ENCODE peak calls at places on chromosome 7, in nine cellular contexts. A is right atrium auricular region; Z is stimulated activated CD8-positive, alpha-beta memory T cell treated with anti-CD3 and anti-CD28 coated beads, Interleukin-12 subunit alpha, Interleukin-12 subunit beta, amount 100 ng/mL, for 4 hours; Y is GM23248; P is activated T-helper 1 cell treated with anti-CD3 and anti-CD28 coated beads, Interleukin-12 subunit alpha, Interleukin-12 subunit beta, Interleukin-2, Interleukin-4 antibody, amounts not matched to agents 30 ng/mL and 10 ng/mL and 1 ng/mL, durations not matched to agents 14 hours and 24 hours and 36 hours; I is activated naive CD8-positive, alpha-beta T cell treated with anti-CD3 and anti-CD28 coated beads, Interleukin-2, amount 50 U/mL, for 24 hours; B is posterior vena cava; G is WTC11; J is mesendoderm. D is an unnamed sample.
A peak's percentile ranks its signal among the peaks of the same experiment; 100 is the strongest.

GRCh38 chr7:115585015-115585655 is 445.4 kb downstream of the TFEC start:
- DNase-seq in I (no peak), P (no peak), J (peak; percentile 11), Z (no peak), Y (no peak), B (no peak), A (no peak), G (no peak), D (peak; percentile 31)

GRCh38 chr7:116588641-116589594 is 64.1 kb downstream of the CAV1 start:
- DNase-seq in P (no peak), I (no peak), Y (peak; percentile 70), J (peak; percentile 60), B (no peak), A (no peak), G (no peak), Z (no peak), D (peak; percentile 60)

GRCh38 chr7:88693131-88693530 is 66.4 kb upstream of the ZNF804B start:
- DNase-seq in G (no peak), Y (no peak), P (no peak), A (no peak), Z (no peak), J (no peak), B (no peak), I (no peak), D (no peak)

GRCh38 chr7:120156476-120156875 is 116.5 kb upstream of the KCND2 start:
- DNase-seq in I (no peak), J (no peak), B (no peak), G (no peak), A (no peak), P (no peak), Y (no peak), Z (no peak), D (no peak)

GRCh38 chr7:112994666-112995065 is 92.0 kb downstream of the GPR85 start:
- DNase-seq in P (no peak), Y (peak; percentile 85), J (no peak), A (no peak), Z (no peak), G (no peak), B (no peak), I (no peak), D (no peak)

GRCh38 chr7:378551-379455 is 88.8 kb downstream of the FOXL3 start:
- DNase-seq in B (peak; percentile 72), Z (no peak), I (peak; percentile 3), A (no peak), J (no peak), Y (peak; percentile 7), G (peak; percentile 15), P (no peak), D (no peak)

GRCh38 chr7:88184848-88185304 is 35.0 kb downstream of the SRI start:
- DNase-seq in A (no peak), J (peak; percentile 10), G (no peak), B (no peak), I (no peak), P (no peak), Z (no peak), Y (peak; percentile 78), D (no peak)

GRCh38 chr7:149414745-149415390 is 46.0 kb downstream of the ZNF777 start:
- DNase-seq in I (peak; percentile 53), Z (no peak), Y (peak; percentile 55), P (peak; percentile 14), B (peak; percentile 85), G (peak; percentile 95), J (peak; percentile 100), A (peak; percentile 84), D (no peak)

GRCh38 chr7:100171087-100171681 is 2.8 kb upstream of the GAL3ST4 start:
- DNase-seq in Z (no peak), A (no peak), I (no peak), G (peak; percentile 80), P (no peak), B (peak; percentile 81), Y (peak; percentile 33), J (peak; percentile 34), D (peak; percentile 20)

GRCh38 chr7:24728503-24729364 is 28.5 kb downstream of the GSDME start:
- DNase-seq in G (no peak), A (peak; percentile 60), Z (no peak), P (peak; percentile 20), Y (peak; percentile 65), J (no peak), B (no peak), I (peak; percentile 26), D (no peak)

GRCh38 chr7:133699390-133699789 is 427.8 kb upstream of the LRGUK start:
- DNase-seq in J (no peak), Z (no peak), G (no peak), A (no peak), I (no peak), P (no peak), B (no peak), Y (no peak), D (no peak)

GRCh38 chr7:23055582-23056178 is 41.8 kb upstream of the HYCC1 start:
- DNase-seq in I (peak; percentile 53), Z (no peak), A (no peak), J (peak; percentile 73), Y (peak; percentile 71), B (no peak), P (peak; percentile 43), G (peak; percentile 50), D (peak; percentile 45)

GRCh38 chr7:26284995-26285632 is 6.5 kb upstream of the SNX10 start:
- DNase-seq in Y (no peak), J (peak; percentile 25), B (no peak), G (no peak), A (no peak), I (no peak), P (no peak), Z (no peak), D (peak; percentile 7)

GRCh38 chr7:108348913-108349312 is 107.3 kb downstream of the NRCAM start:
- DNase-seq in G (no peak), I (no peak), Y (peak; percentile 83), J (no peak), Z (no peak), P (no peak), B (no peak), A (no peak), D (no peak)

GRCh38 chr7:108146070-108146842 is 16.1 kb upstream of the LAMB4 start:
- DNase-seq in G (peak; percentile 71), J (peak; percentile 87), Z (no peak), P (peak; percentile 32), Y (peak; percentile 86), I (peak; percentile 62), B (no peak), A (peak; percentile 66), D (peak; percentile 72)

GRCh38 chr7:149072438-149072775 is 18.1 kb downstream of the ZNF786 start:
- DNase-seq in A (no peak), J (no peak), I (no peak), B (no peak), P (no peak), Y (no peak), G (no peak), Z (no peak), D (no peak)

GRCh38 chr7:96388166-96388565 is 66.3 kb upstream of the SLC25A13 start:
- DNase-seq in B (no peak), Y (peak; percentile 86), J (no peak), G (no peak), I (no peak), P (no peak), A (no peak), Z (no peak), D (no peak)

GRCh38 chr7:158309844-158310763 is 277.5 kb downstream of the PTPRN2 start:
- DNase-seq in A (peak; percentile 28), P (no peak), J (no peak), Y (no peak), I (no peak), Z (no peak), G (no peak), B (no peak), D (no peak)

GRCh38 chr7:157782041-157782440 is 445.2 kb downstream of the DNAJB6 start:
- DNase-seq in J (no peak), A (no peak), P (no peak), B (no peak), Z (no peak), G (no peak), Y (no peak), I (no peak), D (no peak)

GRCh38 chr7:152435384-152436278 is at the start of gene KMT2C:
- DNase-seq in J (peak; percentile 46), Z (peak; percentile 24), I (peak; percentile 51), P (peak; percentile 34), B (peak; percentile 85), A (no peak), G (peak; percentile 40), Y (peak; percentile 71), D (peak; percentile 58)

GRCh38 chr7:108611268-108611667 is 41.6 kb downstream of the DNAJB9 start:
- DNase-seq in G (no peak), B (no peak), Z (no peak), J (no peak), I (no peak), A (no peak), Y (no peak), P (no peak), D (no peak)

GRCh38 chr7:82017334-82017943 is 247.6 kb upstream of the HGF start:
- DNase-seq in P (no peak), J (peak; percentile 23), I (no peak), Z (no peak), G (no peak), B (no peak), A (no peak), Y (peak; percentile 63), D (no peak)

GRCh38 chr7:98206451-98207330 is 4.5 kb upstream of the BHLHA15 start:
- DNase-seq in Z (no peak), G (peak; percentile 9), Y (no peak), A (no peak), P (no peak), I (no peak), B (no peak), J (no peak), D (no peak)

GRCh38 chr7:22109761-22110160 is 164.1 kb upstream of the CDCA7L start:
- DNase-seq in B (no peak), G (peak; percentile 73), P (no peak), I (peak; percentile 22), A (no peak), Z (no peak), Y (peak; percentile 52), J (peak; percentile 83), D (no peak)

GRCh38 chr7:76380623-76380966 is 21.8 kb upstream of the YWHAG start:
- DNase-seq in A (no peak), P (no peak), B (no peak), Z (no peak), I (no peak), Y (no peak), J (peak; percentile 48), G (no peak), D (no peak)